ENCODE peak calls at places on chromosomes 11 and 22, in ten cellular contexts. One of them, this sample, is unnamed.
A peak's percentile ranks its signal among the peaks of the same experiment; 100 is the strongest.

GRCh38 chr11:46342237-46342636 is 5.0 kb upstream of the DGKZ start:
- DNase-seq in fibroblast of lung: no peak
- DNase-seq in tibial artery: no peak
- DNase-seq in neural progenitor cell: no peak
- DNase-seq in AG04450: no peak
- DNase-seq in HCT116: no peak
- DNase-seq in body of pancreas: no peak
- DNase-seq in astrocyte of the spinal cord: no peak
- DNase-seq in HL-60: no peak
- DNase-seq in mucosa of descending colon: no peak
- DNase-seq in this sample: no peak

GRCh38 chr22:46561435-46561905 is 24.1 kb upstream of the CELSR1 start:
- DNase-seq in fibroblast of lung: peak; percentile 14
- DNase-seq in tibial artery: no peak
- DNase-seq in neural progenitor cell: peak; percentile 57
- DNase-seq in AG04450: no peak
- DNase-seq in HCT116: peak; percentile 87
- DNase-seq in body of pancreas: no peak
- DNase-seq in astrocyte of the spinal cord: no peak
- DNase-seq in HL-60: no peak
- DNase-seq in mucosa of descending colon: no peak
- DNase-seq in this sample: no peak

GRCh38 chr11:1933416-1934325 is 13.5 kb upstream of the MRPL23 start:
- DNase-seq in fibroblast of lung: no peak
- DNase-seq in tibial artery: no peak
- DNase-seq in neural progenitor cell: no peak
- DNase-seq in AG04450: no peak
- DNase-seq in HCT116: no peak
- DNase-seq in body of pancreas: no peak
- DNase-seq in astrocyte of the spinal cord: no peak
- DNase-seq in HL-60: no peak
- DNase-seq in mucosa of descending colon: no peak
- DNase-seq in this sample: no peak

GRCh38 chr11:121589946-121590537 is 137.3 kb upstream of the SORL1-AS1 start:
- DNase-seq in fibroblast of lung: no peak
- DNase-seq in tibial artery: no peak
- DNase-seq in neural progenitor cell: no peak
- DNase-seq in AG04450: no peak
- DNase-seq in HCT116: no peak
- DNase-seq in body of pancreas: no peak
- DNase-seq in astrocyte of the spinal cord: no peak
- DNase-seq in HL-60: peak; percentile 66
- DNase-seq in mucosa of descending colon: peak; percentile 9
- DNase-seq in this sample: no peak

GRCh38 chr22:43346521-43346929 is 3.4 kb upstream of the SCUBE1 start:
- DNase-seq in fibroblast of lung: peak; percentile 7
- DNase-seq in tibial artery: peak; percentile 36
- DNase-seq in neural progenitor cell: peak; percentile 78
- DNase-seq in AG04450: no peak
- DNase-seq in HCT116: peak; percentile 42
- DNase-seq in body of pancreas: peak; percentile 71
- DNase-seq in astrocyte of the spinal cord: no peak
- DNase-seq in HL-60: no peak
- DNase-seq in mucosa of descending colon: peak; percentile 80
- DNase-seq in this sample: peak; percentile 39

GRCh38 chr22:25475554-25476022 is 88.9 kb upstream of the GRK3 start:
- DNase-seq in fibroblast of lung: peak; percentile 69
- DNase-seq in tibial artery: no peak
- DNase-seq in neural progenitor cell: no peak
- DNase-seq in AG04450: no peak
- DNase-seq in HCT116: no peak
- DNase-seq in body of pancreas: no peak
- DNase-seq in astrocyte of the spinal cord: peak; percentile 80
- DNase-seq in HL-60: no peak
- DNase-seq in mucosa of descending colon: no peak
- DNase-seq in this sample: no peak

GRCh38 chr11:35163209-35163608 is 24.2 kb downstream of the CD44 start:
- DNase-seq in fibroblast of lung: peak; percentile 59
- DNase-seq in tibial artery: no peak
- DNase-seq in neural progenitor cell: no peak
- DNase-seq in AG04450: no peak
- DNase-seq in HCT116: no peak
- DNase-seq in body of pancreas: no peak
- DNase-seq in astrocyte of the spinal cord: no peak
- DNase-seq in HL-60: no peak
- DNase-seq in mucosa of descending colon: no peak
- DNase-seq in this sample: no peak

GRCh38 chr11:24240496-24240895 is 256.4 kb upstream of the LUZP2 start:
- DNase-seq in fibroblast of lung: no peak
- DNase-seq in tibial artery: no peak
- DNase-seq in neural progenitor cell: no peak
- DNase-seq in AG04450: no peak
- DNase-seq in HCT116: no peak
- DNase-seq in body of pancreas: no peak
- DNase-seq in astrocyte of the spinal cord: no peak
- DNase-seq in HL-60: no peak
- DNase-seq in mucosa of descending colon: no peak
- DNase-seq in this sample: no peak

GRCh38 chr11:110177057-110177397 is 83.8 kb downstream of the ZC3H12C start:
- DNase-seq in fibroblast of lung: no peak
- DNase-seq in tibial artery: no peak
- DNase-seq in neural progenitor cell: no peak
- DNase-seq in AG04450: no peak
- DNase-seq in HCT116: no peak
- DNase-seq in body of pancreas: no peak
- DNase-seq in astrocyte of the spinal cord: no peak
- DNase-seq in HL-60: no peak
- DNase-seq in mucosa of descending colon: no peak
- DNase-seq in this sample: no peak

GRCh38 chr11:110176366-110177056 is 83.3 kb downstream of the ZC3H12C start:
- DNase-seq in fibroblast of lung: peak; percentile 20
- DNase-seq in tibial artery: no peak
- DNase-seq in neural progenitor cell: no peak
- DNase-seq in AG04450: no peak
- DNase-seq in HCT116: no peak
- DNase-seq in body of pancreas: no peak
- DNase-seq in astrocyte of the spinal cord: peak; percentile 17
- DNase-seq in HL-60: no peak
- DNase-seq in mucosa of descending colon: no peak
- DNase-seq in this sample: no peak

GRCh38 chr11:110172666-110173065 is 79.5 kb downstream of the ZC3H12C start:
- DNase-seq in fibroblast of lung: no peak
- DNase-seq in tibial artery: no peak
- DNase-seq in neural progenitor cell: no peak
- DNase-seq in AG04450: no peak
- DNase-seq in HCT116: no peak
- DNase-seq in body of pancreas: no peak
- DNase-seq in astrocyte of the spinal cord: no peak
- DNase-seq in HL-60: no peak
- DNase-seq in mucosa of descending colon: no peak
- DNase-seq in this sample: no peak

GRCh38 chr11:110173775-110174644 is 80.8 kb downstream of the ZC3H12C start:
- DNase-seq in fibroblast of lung: peak; percentile 79
- DNase-seq in tibial artery: peak; percentile 53
- DNase-seq in neural progenitor cell: peak; percentile 85
- DNase-seq in AG04450: no peak
- DNase-seq in HCT116: peak; percentile 54
- DNase-seq in body of pancreas: peak; percentile 77
- DNase-seq in astrocyte of the spinal cord: peak; percentile 67
- DNase-seq in HL-60: peak; percentile 11
- DNase-seq in mucosa of descending colon: peak; percentile 83
- DNase-seq in this sample: peak; percentile 49

GRCh38 chr11:110174645-110175310 is 81.6 kb downstream of the ZC3H12C start:
- DNase-seq in fibroblast of lung: peak; percentile 81
- DNase-seq in tibial artery: no peak
- DNase-seq in neural progenitor cell: no peak
- DNase-seq in AG04450: no peak
- DNase-seq in HCT116: no peak
- DNase-seq in body of pancreas: no peak
- DNase-seq in astrocyte of the spinal cord: peak; percentile 61
- DNase-seq in HL-60: no peak
- DNase-seq in mucosa of descending colon: no peak
- DNase-seq in this sample: no peak
- H3K4me3 ChIP-seq in fibroblast of lung: no peak overlapping the region
- H3K4me3 ChIP-seq in tibial artery: no peak overlapping the region
- H3K4me3 ChIP-seq in neural progenitor cell: no peak overlapping the region
- H3K4me3 ChIP-seq in AG04450: no peak overlapping the region
- H3K4me3 ChIP-seq in HCT116: no peak overlapping the region
- H3K4me3 ChIP-seq in body of pancreas: no peak overlapping the region
- H3K4me3 ChIP-seq in astrocyte of the spinal cord: no peak overlapping the region
- H3K4me3 ChIP-seq in HL-60: no peak overlapping the region
- H3K4me3 ChIP-seq in mucosa of descending colon: no peak overlapping the region
- H3K4me3 ChIP-seq in this sample: no peak overlapping the region

DNA sequence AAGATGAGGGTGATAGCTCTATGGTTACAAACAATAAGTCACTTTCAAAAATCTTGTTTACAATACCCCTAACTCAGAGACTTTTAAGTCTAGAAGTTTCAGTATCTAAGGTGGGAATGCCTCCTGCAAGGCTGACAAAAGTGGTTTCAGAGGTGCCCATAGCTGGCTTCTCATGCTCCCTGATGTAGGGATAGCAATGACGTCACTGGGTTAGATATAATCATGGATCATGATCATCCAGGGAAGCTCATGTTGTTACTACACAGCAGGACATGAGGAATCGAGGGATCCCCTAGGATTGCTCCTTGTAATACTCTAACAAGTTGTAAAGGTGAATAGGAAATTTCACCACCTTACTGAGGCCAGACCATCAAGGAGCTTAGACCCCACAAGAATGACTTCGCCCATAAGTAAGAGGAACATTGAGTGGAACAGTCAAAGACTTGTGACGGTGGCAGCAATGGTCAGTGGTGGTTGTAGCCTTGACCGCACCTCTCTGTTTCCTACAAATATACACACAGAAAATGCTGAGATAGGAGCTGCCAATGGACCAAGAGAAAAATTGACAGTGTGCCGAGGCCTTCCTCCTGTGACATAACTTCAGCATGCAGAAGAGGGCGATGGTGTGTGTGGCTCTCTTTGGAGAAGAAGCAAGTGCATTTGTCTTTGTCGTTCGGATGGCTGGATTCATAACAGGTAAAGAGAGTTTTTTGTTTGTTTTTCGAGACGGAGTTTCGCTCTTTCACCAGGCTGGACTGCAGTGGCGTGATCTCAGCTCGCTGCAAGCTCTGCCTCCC is 15.6 kb downstream of the APOL4 start:
- DNase-seq in fibroblast of lung: no peak
- DNase-seq in tibial artery: no peak
- DNase-seq in neural progenitor cell: no peak
- DNase-seq in AG04450: no peak
- DNase-seq in HCT116: no peak
- DNase-seq in body of pancreas: no peak
- DNase-seq in astrocyte of the spinal cord: no peak
- DNase-seq in HL-60: no peak
- DNase-seq in mucosa of descending colon: no peak
- DNase-seq in this sample: no peak
- TF ChIP-seq CTCF in fibroblast of lung: no peak
- TF ChIP-seq CTCF in tibial artery: no peak
- TF ChIP-seq CTCF in neural progenitor cell: no peak
- TF ChIP-seq CTCF in AG04450: no peak
- TF ChIP-seq CTCF in HCT116: no peak
- TF ChIP-seq CTCF in body of pancreas: no peak
- TF ChIP-seq CTCF in astrocyte of the spinal cord: no peak
- TF ChIP-seq CTCF in HL-60: no peak
- TF ChIP-seq CTCF in mucosa of descending colon: no peak
- TF ChIP-seq CTCF in this sample: no peak

GRCh38 chr22:22936915-22937656 is 49.5 kb downstream of the IGLL5 start:
- DNase-seq in fibroblast of lung: no peak
- DNase-seq in tibial artery: no peak
- DNase-seq in neural progenitor cell: no peak
- DNase-seq in AG04450: no peak
- DNase-seq in HCT116: no peak
- DNase-seq in body of pancreas: no peak
- DNase-seq in astrocyte of the spinal cord: no peak
- DNase-seq in HL-60: no peak
- DNase-seq in mucosa of descending colon: no peak
- DNase-seq in this sample: no peak

GRCh38 chr22:22935056-22935545 is 47.5 kb downstream of the IGLL5 start:
- DNase-seq in fibroblast of lung: no peak
- DNase-seq in tibial artery: no peak
- DNase-seq in neural progenitor cell: no peak
- DNase-seq in AG04450: no peak
- DNase-seq in HCT116: no peak
- DNase-seq in body of pancreas: no peak
- DNase-seq in astrocyte of the spinal cord: no peak
- DNase-seq in HL-60: no peak
- DNase-seq in mucosa of descending colon: no peak
- DNase-seq in this sample: no peak

GRCh38 chr22:22935546-22936157 is 48.0 kb downstream of the IGLL5 start:
- DNase-seq in fibroblast of lung: no peak
- DNase-seq in tibial artery: no peak
- DNase-seq in neural progenitor cell: no peak
- DNase-seq in AG04450: no peak
- DNase-seq in HCT116: no peak
- DNase-seq in body of pancreas: no peak
- DNase-seq in astrocyte of the spinal cord: no peak
- DNase-seq in HL-60: peak; percentile 29
- DNase-seq in mucosa of descending colon: peak; percentile 25
- DNase-seq in this sample: no peak

GRCh38 chr22:22937894-22938480 is 50.4 kb downstream of the IGLL5 start:
- DNase-seq in fibroblast of lung: no peak
- DNase-seq in tibial artery: no peak
- DNase-seq in neural progenitor cell: no peak
- DNase-seq in AG04450: no peak
- DNase-seq in HCT116: no peak
- DNase-seq in body of pancreas: no peak
- DNase-seq in astrocyte of the spinal cord: no peak
- DNase-seq in HL-60: no peak
- DNase-seq in mucosa of descending colon: no peak
- DNase-seq in this sample: no peak

DNA sequence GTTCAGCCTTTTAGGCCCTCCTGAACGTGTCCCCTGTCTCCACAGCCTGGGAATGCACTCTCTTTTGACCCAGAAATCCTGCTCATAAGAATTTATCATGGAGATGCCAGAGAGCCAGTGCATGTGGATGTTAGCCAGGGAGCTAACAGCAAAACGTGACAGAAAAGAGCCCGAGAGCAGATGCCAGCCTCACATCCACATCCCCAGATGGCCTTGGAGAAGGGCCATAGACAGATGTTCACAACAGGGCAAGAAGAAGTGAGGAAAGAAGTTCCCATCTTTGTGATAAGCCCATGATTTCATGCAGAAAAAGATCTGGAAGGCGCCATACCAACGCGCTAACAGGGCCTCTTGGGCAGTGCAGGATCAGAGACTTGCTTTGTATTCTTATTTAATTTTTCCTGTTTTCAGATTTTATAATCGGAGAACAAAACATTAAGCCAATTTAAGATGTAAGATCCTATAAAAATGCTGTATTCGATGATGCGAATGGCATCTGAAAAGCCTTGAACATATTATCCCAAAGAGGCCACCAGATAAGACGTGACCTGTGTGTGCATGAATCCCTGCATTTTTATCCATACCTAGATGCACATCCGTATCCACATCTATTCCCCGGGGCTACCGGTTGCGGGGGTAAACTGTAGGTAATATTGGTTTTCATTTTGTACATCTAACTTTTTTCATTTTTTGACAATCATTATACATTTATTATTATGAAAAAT is 48.7 kb downstream of the IGLL5 start:
- DNase-seq in fibroblast of lung: no peak
- DNase-seq in tibial artery: no peak
- DNase-seq in neural progenitor cell: no peak
- DNase-seq in AG04450: no peak
- DNase-seq in HCT116: no peak
- DNase-seq in body of pancreas: no peak
- DNase-seq in astrocyte of the spinal cord: no peak
- DNase-seq in HL-60: no peak
- DNase-seq in mucosa of descending colon: no peak
- DNase-seq in this sample: no peak
- H3K4me3 ChIP-seq in fibroblast of lung: no peak overlapping the region
- H3K4me3 ChIP-seq in tibial artery: no peak overlapping the region
- H3K4me3 ChIP-seq in neural progenitor cell: no peak overlapping the region
- H3K4me3 ChIP-seq in AG04450: no peak overlapping the region
- H3K4me3 ChIP-seq in HCT116: no peak overlapping the region
- H3K4me3 ChIP-seq in body of pancreas: no peak overlapping the region
- H3K4me3 ChIP-seq in astrocyte of the spinal cord: no peak overlapping the region
- H3K4me3 ChIP-seq in HL-60: no peak overlapping the region
- H3K4me3 ChIP-seq in mucosa of descending colon: no peak overlapping the region
- H3K4me3 ChIP-seq in this sample: no peak overlapping the region

DNA sequence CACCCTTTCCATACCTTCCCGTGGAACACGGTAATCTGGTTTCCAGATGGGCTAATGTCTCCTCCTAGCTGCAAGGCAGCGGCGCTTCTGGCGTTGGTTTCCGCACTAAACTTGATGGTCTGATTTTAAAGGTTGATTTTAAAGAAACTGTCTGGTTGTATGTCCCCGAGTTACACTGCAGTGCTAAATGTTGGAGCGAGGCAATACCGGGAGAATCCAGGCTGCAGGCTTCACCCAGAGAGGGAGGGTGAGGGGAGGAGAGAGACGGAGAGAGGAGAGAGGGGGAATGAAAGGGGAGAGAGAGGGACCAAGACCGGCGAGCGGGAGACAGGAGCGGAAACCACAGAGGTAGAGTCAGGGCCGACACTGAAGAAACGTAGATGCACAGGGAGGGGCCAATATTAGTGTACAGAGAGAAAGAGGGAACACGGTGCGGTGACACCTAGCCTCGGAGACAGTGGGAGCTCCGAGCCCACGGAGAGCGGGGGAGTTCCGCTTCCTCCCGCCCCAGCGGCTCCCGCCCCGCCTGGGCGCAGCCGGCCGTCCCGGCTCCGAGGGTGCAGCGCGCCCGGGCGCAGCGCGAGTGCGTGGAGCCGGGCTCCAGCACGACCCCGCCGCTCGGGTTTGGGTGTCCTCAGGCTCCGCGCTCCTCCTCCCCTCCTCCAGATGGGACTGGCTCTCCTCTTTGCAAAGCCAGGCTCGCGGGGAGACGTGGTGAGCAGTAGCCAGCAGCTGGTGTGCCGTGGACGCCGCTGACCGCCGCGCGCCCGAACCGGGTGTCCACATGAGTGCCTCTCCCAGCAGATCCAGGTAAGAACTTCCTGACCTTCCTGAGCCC is 71.9 kb upstream of the GRAMD1B start:
- DNase-seq in fibroblast of lung: peak; percentile 8
- DNase-seq in tibial artery: no peak
- DNase-seq in neural progenitor cell: peak; percentile 62
- DNase-seq in AG04450: no peak
- DNase-seq in HCT116: no peak
- DNase-seq in body of pancreas: no peak
- DNase-seq in astrocyte of the spinal cord: peak; percentile 16
- DNase-seq in HL-60: peak; percentile 6
- DNase-seq in mucosa of descending colon: no peak
- DNase-seq in this sample: peak; percentile 30
- TF ChIP-seq CTCF in fibroblast of lung: no peak
- TF ChIP-seq CTCF in tibial artery: no peak
- TF ChIP-seq CTCF in neural progenitor cell: no peak
- TF ChIP-seq CTCF in AG04450: no peak
- TF ChIP-seq CTCF in HCT116: no peak
- TF ChIP-seq CTCF in body of pancreas: no peak
- TF ChIP-seq CTCF in astrocyte of the spinal cord: peak; percentile 14
- TF ChIP-seq CTCF in HL-60: no peak
- TF ChIP-seq CTCF in mucosa of descending colon: no peak
- TF ChIP-seq CTCF in this sample: no peak

This sample was measured in dorsolateral prefrontal cortex.